ENCODE peak calls at places on chromosomes 13 and 19, in nine cellular contexts. C is testis, Y is esophagus squamous epithelium, G is tibial nerve, E is IMR-90, K is transverse colon, S is heart left ventricle, I is A549, M is spleen. H is an unnamed sample.

GRCh38 chr19:19062454-19063182 is 1.2 kb upstream of the SLC25A42 start:
- DNase-seq in C (no peak), Y (no peak), G (no peak), E (peak), K (no peak), S (no peak), I (no peak), M (no peak), H (peak)

GRCh38 chr19:3690551-3691371 is 9.5 kb downstream of the PIP5K1C start:
- DNase-seq in C (no peak), Y (no peak), G (no peak), E (no peak), K (no peak), S (no peak), I (no peak), M (no peak), H (no peak)

GRCh38 chr19:50644315-50644915 is 4.7 kb upstream of the SYT3 start:
- DNase-seq in C (no peak), Y (no peak), G (no peak), E (no peak), K (no peak), S (no peak), I (no peak), M (no peak), H (no peak)

GRCh38 chr19:50465986-50466771 is 10.1 kb upstream of the EMC10 start:
- DNase-seq in C (no peak), Y (no peak), G (no peak), E (no peak), K (peak), S (no peak), I (peak), M (no peak), H (peak)

GRCh38 chr13:110388141-110388943 is 81.3 kb downstream of the COL4A2 start:
- DNase-seq in C (no peak), Y (no peak), G (no peak), E (peak), K (peak), S (peak), I (no peak), M (no peak), H (peak)

GRCh38 chr13:51148223-51148951 is 37.3 kb upstream of the C13orf42 start:
- DNase-seq in C (no peak), Y (no peak), G (no peak), E (no peak), K (no peak), S (no peak), I (no peak), M (peak), H (no peak)

GRCh38 chr13:98481511-98481951 is 95.4 kb downstream of the STK24 start:
- DNase-seq in C (no peak), Y (no peak), G (no peak), E (peak), K (no peak), S (no peak), I (no peak), M (no peak), H (no peak)

GRCh38 chr19:17835182-17836006 is 12.4 kb downstream of the JAK3 start:
- DNase-seq in C (no peak), Y (no peak), G (no peak), E (no peak), K (no peak), S (no peak), I (no peak), M (no peak), H (no peak)

GRCh38 chr19:55352746-55353145 is 1.8 kb downstream of the COX6B2 start:
- DNase-seq in C (no peak), Y (no peak), G (no peak), E (no peak), K (no peak), S (no peak), I (no peak), M (no peak), H (no peak)

GRCh38 chr13:70884196-70884595 is 775.9 kb upstream of the KLHL1 start:
- DNase-seq in C (no peak), Y (no peak), G (no peak), E (no peak), K (no peak), S (no peak), I (no peak), M (no peak), H (no peak)

GRCh38 chr13:94419304-94419943 is 60.1 kb downstream of the DCT start:
- DNase-seq in C (no peak), Y (no peak), G (no peak), E (peak), K (no peak), S (no peak), I (no peak), M (no peak), H (no peak)

GRCh38 chr19:56084835-56085536 is 36.1 kb downstream of the ZNF787 start:
- DNase-seq in C (no peak), Y (no peak), G (no peak), E (no peak), K (no peak), S (no peak), I (no peak), M (peak), H (no peak)

GRCh38 chr13:93915269-93915809 is 564.1 kb downstream of the DCT start:
- DNase-seq in C (no peak), Y (no peak), G (no peak), E (peak), K (no peak), S (no peak), I (no peak), M (no peak), H (no peak)

GRCh38 chr13:21061077-21061945 is at the start of gene LATS2:
- DNase-seq in C (peak), Y (peak), G (peak), E (peak), K (peak), S (peak), I (peak), M (peak), H (peak)

GRCh38 chr13:19151581-19152263 is 29.9 kb downstream of the TUBA3C start:
- DNase-seq in C (peak), Y (no peak), G (no peak), E (no peak), K (no peak), S (no peak), I (no peak), M (no peak), H (no peak)

GRCh38 chr19:7312816-7313215 is 18.6 kb upstream of the INSR start:
- DNase-seq in C (no peak), Y (no peak), G (no peak), E (no peak), K (no peak), S (no peak), I (no peak), M (peak), H (no peak)

GRCh38 chr13:49975826-49976225 is 21.0 kb upstream of the TRIM13 start:
- DNase-seq in C (no peak), Y (no peak), G (no peak), E (no peak), K (no peak), S (no peak), I (no peak), M (no peak), H (no peak)

GRCh38 chr13:92345627-92346026 is 881.0 kb upstream of the GPC6 start:
- DNase-seq in C (no peak), Y (no peak), G (no peak), E (no peak), K (no peak), S (no peak), I (no peak), M (no peak), H (no peak)

GRCh38 chr13:110073982-110074381 is 233.0 kb downstream of the COL4A1 start:
- DNase-seq in C (no peak), Y (no peak), G (no peak), E (no peak), K (no peak), S (no peak), I (peak), M (no peak), H (no peak)

GRCh38 chr19:16078759-16079707 is 2.7 kb downstream of the TPM4 start:
- DNase-seq in C (peak), Y (no peak), G (peak), E (peak), K (peak), S (peak), I (peak), M (peak), H (peak)

GRCh38 chr13:107210216-107211010 is 642.5 kb upstream of the ARGLU1 start:
- DNase-seq in C (no peak), Y (no peak), G (no peak), E (peak), K (no peak), S (no peak), I (no peak), M (no peak), H (no peak)

GRCh38 chr19:405138-405965 is 3.6 kb downstream of the C2CD4C start:
- DNase-seq in C (no peak), Y (no peak), G (no peak), E (no peak), K (peak), S (no peak), I (no peak), M (peak), H (peak)

GRCh38 chr19:35642798-35643254 is 1.3 kb downstream of the ETV2 start:
- DNase-seq in C (no peak), Y (no peak), G (no peak), E (no peak), K (no peak), S (no peak), I (no peak), M (no peak), H (peak)

GRCh38 chr19:617551-618246 is 15.6 kb downstream of the POLRMT start:
- DNase-seq in C (no peak), Y (no peak), G (no peak), E (no peak), K (no peak), S (no peak), I (no peak), M (no peak), H (no peak)

GRCh38 chr19:44677019-44677809 is 5.9 kb downstream of the CEACAM19 start:
- DNase-seq in C (peak), Y (no peak), G (no peak), E (peak), K (no peak), S (no peak), I (peak), M (no peak), H (no peak)

GRCh38 chr13:50691176-50691681 is 152.3 kb downstream of the DLEU7 start:
- DNase-seq in C (no peak), Y (no peak), G (no peak), E (no peak), K (no peak), S (no peak), I (no peak), M (no peak), H (no peak)

GRCh38 chr13:28819046-28819747 is 942 bp upstream of the MTUS2 start:
- DNase-seq in C (no peak), Y (no peak), G (no peak), E (peak), K (no peak), S (no peak), I (peak), M (no peak), H (peak)
- H3K4me3 ChIP-seq in C (peak), Y (peak), G (peak), E (peak), K (no peak), S (peak), I (peak), M (peak), H (no peak)

DNA sequence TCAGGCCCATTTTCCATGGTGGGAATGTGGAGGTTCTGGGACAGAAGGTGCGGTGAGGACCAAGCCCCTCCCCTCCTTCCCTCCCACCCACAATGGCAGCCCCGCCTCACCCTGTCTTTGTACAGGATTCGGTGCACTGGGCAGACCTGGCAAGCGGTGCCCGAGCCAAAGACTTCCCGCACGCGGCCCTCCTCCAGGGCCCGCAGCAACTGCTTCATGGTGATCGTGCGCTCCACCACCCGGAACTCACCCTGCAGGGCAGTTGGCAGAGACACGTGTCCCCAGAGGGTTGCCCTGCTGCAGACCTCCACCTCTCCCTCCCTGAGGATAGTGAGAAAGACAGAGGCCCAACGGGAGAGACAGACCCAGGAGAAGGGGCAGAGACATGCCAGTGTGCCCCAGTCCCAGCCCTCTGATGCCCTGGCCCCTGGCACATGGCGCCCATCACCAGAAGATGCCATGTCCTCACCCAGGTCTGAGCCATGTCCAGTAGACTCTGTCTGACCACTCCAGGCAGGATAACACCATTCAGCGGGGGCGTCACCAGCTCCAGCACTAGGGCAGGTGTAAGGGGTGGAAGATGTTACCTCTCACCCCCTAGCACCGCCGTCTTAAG is 14.3 kb downstream of the BCAT2 start:
- DNase-seq in C (no peak), Y (no peak), G (no peak), E (no peak), K (no peak), S (no peak), I (no peak), M (no peak), H (no peak)
- H3K27ac ChIP-seq in C (peak), Y (peak), G (peak), E (no peak), K (peak), S (peak), I (no peak), M (no peak), H (no peak)

GRCh38 chr19:4909897-4910593 is 744 bp downstream of the UHRF1 start:
- DNase-seq in C (peak), Y (peak), G (peak), E (peak), K (peak), S (peak), I (peak), M (peak), H (peak)

GRCh38 chr19:4908781-4909171 is 525 bp upstream of the UHRF1 start:
- DNase-seq in C (no peak), Y (no peak), G (no peak), E (no peak), K (no peak), S (no peak), I (no peak), M (no peak), H (no peak)

GRCh38 chr19:4910594-4911273 is 1.4 kb downstream of the UHRF1 start:
- DNase-seq in C (no peak), Y (no peak), G (no peak), E (peak), K (peak), S (no peak), I (peak), M (no peak), H (no peak)

GRCh38 chr19:4908311-4908710 is 990 bp upstream of the UHRF1 start:
- DNase-seq in C (no peak), Y (no peak), G (no peak), E (no peak), K (no peak), S (no peak), I (no peak), M (no peak), H (no peak)

GRCh38 chr19:4909172-4909896 is at the start of gene UHRF1:
- DNase-seq in C (no peak), Y (no peak), G (no peak), E (no peak), K (peak), S (no peak), I (peak), M (no peak), H (no peak)
- TF ChIP-seq POLR2A in C (no peak), Y (no peak), G (no peak), E (peak), K (no peak), S (no peak), I (peak), M (no peak), H (no peak)

DNA sequence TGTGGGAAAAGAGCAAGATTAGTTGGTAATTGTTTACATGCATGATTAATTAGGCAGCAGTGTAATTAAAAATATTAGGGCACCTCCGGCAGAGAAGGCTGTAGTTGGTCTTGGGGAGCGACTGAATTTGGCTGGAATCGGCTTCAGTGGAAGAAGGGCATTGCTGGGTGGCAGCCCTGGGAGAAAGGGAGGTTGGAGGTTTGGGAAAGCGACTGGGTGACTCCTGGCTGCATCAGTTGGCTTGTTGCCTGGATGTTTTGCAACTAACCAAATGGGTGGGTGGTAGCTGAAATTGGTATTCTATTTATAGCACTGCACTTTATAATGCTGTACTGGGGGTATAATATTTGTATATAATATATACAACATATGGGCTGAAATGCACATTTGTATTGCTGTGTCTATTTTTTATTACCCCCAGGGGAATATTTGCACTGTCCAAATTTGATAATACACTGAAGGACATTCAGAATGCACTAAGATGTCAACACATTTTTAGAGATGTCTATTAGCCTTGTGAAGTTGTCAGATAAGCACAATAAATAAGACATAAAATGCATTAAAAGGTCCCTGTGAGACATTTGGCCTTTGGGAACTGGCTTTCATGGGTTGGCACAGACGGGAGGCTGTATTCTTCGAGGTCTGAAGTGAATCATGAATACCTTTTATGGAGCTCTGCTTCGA is 1.7 kb downstream of the B3GLCT start:
- DNase-seq in C (peak), Y (no peak), G (no peak), E (peak), K (no peak), S (peak), I (no peak), M (no peak), H (peak)
- H3K4me3 ChIP-seq in C (peak), Y (peak), G (peak), E (peak), K (peak), S (peak), I (peak), M (no peak), H (peak)

GRCh38 chr13:40387775-40388174 is 278.7 kb downstream of the FOXO1 start:
- DNase-seq in C (no peak), Y (no peak), G (no peak), E (no peak), K (no peak), S (no peak), I (no peak), M (no peak), H (no peak)

GRCh38 chr13:40390290-40391008 is 276.0 kb downstream of the FOXO1 start:
- DNase-seq in C (no peak), Y (no peak), G (no peak), E (no peak), K (no peak), S (no peak), I (no peak), M (no peak), H (no peak)

GRCh38 chr13:40388617-40389016 is 277.8 kb downstream of the FOXO1 start:
- DNase-seq in C (no peak), Y (peak), G (no peak), E (peak), K (peak), S (no peak), I (no peak), M (peak), H (no peak)

GRCh38 chr13:40386586-40386985 is 279.9 kb downstream of the FOXO1 start:
- DNase-seq in C (no peak), Y (no peak), G (no peak), E (no peak), K (no peak), S (no peak), I (no peak), M (no peak), H (no peak)

DNA sequence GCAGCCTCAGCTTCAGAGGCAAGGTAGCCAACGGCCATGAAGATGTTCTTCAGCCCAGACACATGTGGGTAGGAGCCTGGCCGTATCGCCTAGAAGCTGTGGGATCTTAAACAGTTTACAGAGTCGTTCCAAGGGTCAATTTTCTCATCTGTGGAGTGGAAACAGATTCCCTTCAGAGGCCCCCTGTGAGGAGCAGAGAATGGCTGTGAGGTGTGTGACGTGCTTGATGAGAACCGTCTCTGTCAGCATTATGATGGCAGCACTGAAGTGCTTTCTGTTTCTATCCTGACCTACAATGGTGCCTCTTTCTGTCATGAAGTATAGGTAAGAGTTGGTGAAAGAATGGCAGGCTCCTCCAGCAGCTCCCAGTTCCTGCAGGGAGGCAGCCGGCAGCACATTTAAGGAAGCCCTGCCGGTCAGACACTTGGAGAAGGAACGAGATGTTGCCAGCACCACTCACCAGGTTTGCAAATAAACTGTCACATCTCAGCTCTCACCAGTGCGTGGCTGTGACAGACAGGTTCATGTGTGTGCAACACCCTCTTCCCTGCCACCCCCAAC is 277.3 kb downstream of the FOXO1 start:
- DNase-seq in C (no peak), Y (no peak), G (no peak), E (no peak), K (no peak), S (no peak), I (no peak), M (no peak), H (no peak)
- H3K27ac ChIP-seq in C (no peak), Y (no peak), G (no peak), E (no peak), K (peak), S (no peak), I (no peak), M (peak), H (no peak)

GRCh38 chr13:113531041-113531873 is 40.7 kb upstream of the DCUN1D2 start:
- DNase-seq in C (peak), Y (no peak), G (no peak), E (no peak), K (no peak), S (no peak), I (no peak), M (peak), H (no peak)
- TF ChIP-seq POLR2A in C (no peak), Y (no peak), G (no peak), E (no peak), K (no peak), S (no peak), I (no peak), M (no peak), H (no peak)

GRCh38 chr19:14162871-14163297 is 26.5 kb upstream of the ASF1B start:
- DNase-seq in C (no peak), Y (no peak), G (no peak), E (no peak), K (no peak), S (no peak), I (no peak), M (no peak), H (no peak)
- H3K4me3 ChIP-seq in C (no peak), Y (no peak), G (no peak), E (no peak), K (no peak), S (no peak), I (no peak), M (no peak), H (no peak)

GRCh38 chr13:99690426-99691189 is 189.3 kb downstream of the TM9SF2 start:
- DNase-seq in C (no peak), Y (no peak), G (no peak), E (no peak), K (no peak), S (no peak), I (no peak), M (no peak), H (no peak)
- H3K27ac ChIP-seq in C (no peak), Y (no peak), G (no peak), E (no peak), K (no peak), S (no peak), I (no peak), M (no peak), H (no peak)

GRCh38 chr19:38317104-38317612 is 1.4 kb upstream of the YIF1B start:
- DNase-seq in C (no peak), Y (no peak), G (no peak), E (no peak), K (no peak), S (no peak), I (no peak), M (peak), H (no peak)
- TF ChIP-seq POLR2A in C (no peak), Y (no peak), G (no peak), E (no peak), K (peak), S (no peak), I (no peak), M (no peak), H (no peak)